ENCODE peak calls at places on chromosomes 11 and 22, in seven cellular contexts. One of them, this sample, is unnamed.

GRCh38 chr22:48135641-48136040 is 1373.2 kb downstream of the TBC1D22A start:
- DNase-seq in cardiac muscle cell: no peak
- DNase-seq in stimulated activated CD4-positive, alpha-beta T cell treated with anti-CD3 and anti-CD28 coated beads, Interleukin-1b, Interleukin-23, amount 100 ng/mL, for 24 hours: no peak
- DNase-seq in non-pigmented ciliary epithelial cell: no peak
- DNase-seq in nephron progenitor cell: no peak
- DNase-seq in iPS DF 6.9: no peak
- DNase-seq in HT-29: no peak
- DNase-seq in this sample: no peak

GRCh38 chr11:89508544-89508943 is 17.4 kb upstream of the NOX4 start:
- DNase-seq in cardiac muscle cell: no peak
- DNase-seq in stimulated activated CD4-positive, alpha-beta T cell treated with anti-CD3 and anti-CD28 coated beads, Interleukin-1b, Interleukin-23, amount 100 ng/mL, for 24 hours: no peak
- DNase-seq in non-pigmented ciliary epithelial cell: no peak
- DNase-seq in nephron progenitor cell: no peak
- DNase-seq in iPS DF 6.9: no peak
- DNase-seq in HT-29: no peak
- DNase-seq in this sample: no peak

GRCh38 chr11:72817966-72818365 is 3.8 kb downstream of the ATG16L2 start:
- DNase-seq in cardiac muscle cell: no peak
- DNase-seq in stimulated activated CD4-positive, alpha-beta T cell treated with anti-CD3 and anti-CD28 coated beads, Interleukin-1b, Interleukin-23, amount 100 ng/mL, for 24 hours: no peak
- DNase-seq in non-pigmented ciliary epithelial cell: no peak
- DNase-seq in nephron progenitor cell: no peak
- DNase-seq in iPS DF 6.9: no peak
- DNase-seq in HT-29: no peak
- DNase-seq in this sample: no peak

GRCh38 chr11:39374963-39375698 is 2084.3 kb downstream of the LRRC4C start:
- DNase-seq in cardiac muscle cell: peak; percentile 51
- DNase-seq in stimulated activated CD4-positive, alpha-beta T cell treated with anti-CD3 and anti-CD28 coated beads, Interleukin-1b, Interleukin-23, amount 100 ng/mL, for 24 hours: no peak
- DNase-seq in non-pigmented ciliary epithelial cell: no peak
- DNase-seq in nephron progenitor cell: peak; percentile 9
- DNase-seq in iPS DF 6.9: no peak
- DNase-seq in HT-29: peak; percentile 66
- DNase-seq in this sample: peak; percentile 1

GRCh38 chr11:8757047-8757446 is 74.5 kb downstream of the RPL27A start:
- DNase-seq in cardiac muscle cell: no peak
- DNase-seq in stimulated activated CD4-positive, alpha-beta T cell treated with anti-CD3 and anti-CD28 coated beads, Interleukin-1b, Interleukin-23, amount 100 ng/mL, for 24 hours: no peak
- DNase-seq in non-pigmented ciliary epithelial cell: no peak
- DNase-seq in nephron progenitor cell: no peak
- DNase-seq in iPS DF 6.9: no peak
- DNase-seq in HT-29: no peak
- DNase-seq in this sample: peak; percentile 65

GRCh38 chr11:70155386-70155785 is 47.7 kb upstream of the FADD start:
- DNase-seq in cardiac muscle cell: no peak
- DNase-seq in stimulated activated CD4-positive, alpha-beta T cell treated with anti-CD3 and anti-CD28 coated beads, Interleukin-1b, Interleukin-23, amount 100 ng/mL, for 24 hours: no peak
- DNase-seq in non-pigmented ciliary epithelial cell: no peak
- DNase-seq in nephron progenitor cell: no peak
- DNase-seq in iPS DF 6.9: no peak
- DNase-seq in HT-29: no peak
- DNase-seq in this sample: no peak

GRCh38 chr22:43186272-43187170 is at the start of gene TTLL12:
- DNase-seq in cardiac muscle cell: peak; percentile 83
- DNase-seq in stimulated activated CD4-positive, alpha-beta T cell treated with anti-CD3 and anti-CD28 coated beads, Interleukin-1b, Interleukin-23, amount 100 ng/mL, for 24 hours: peak; percentile 16
- DNase-seq in non-pigmented ciliary epithelial cell: no peak
- DNase-seq in nephron progenitor cell: peak; percentile 81
- DNase-seq in iPS DF 6.9: no peak
- DNase-seq in HT-29: peak; percentile 29
- DNase-seq in this sample: no peak

GRCh38 chr22:43231724-43232034 is 44.7 kb upstream of the TTLL12 start:
- DNase-seq in cardiac muscle cell: no peak
- DNase-seq in stimulated activated CD4-positive, alpha-beta T cell treated with anti-CD3 and anti-CD28 coated beads, Interleukin-1b, Interleukin-23, amount 100 ng/mL, for 24 hours: no peak
- DNase-seq in non-pigmented ciliary epithelial cell: no peak
- DNase-seq in nephron progenitor cell: no peak
- DNase-seq in iPS DF 6.9: no peak
- DNase-seq in HT-29: no peak
- DNase-seq in this sample: no peak

GRCh38 chr22:22955276-22955798 is 67.7 kb downstream of the IGLL5 start:
- DNase-seq in cardiac muscle cell: no peak
- DNase-seq in stimulated activated CD4-positive, alpha-beta T cell treated with anti-CD3 and anti-CD28 coated beads, Interleukin-1b, Interleukin-23, amount 100 ng/mL, for 24 hours: no peak
- DNase-seq in non-pigmented ciliary epithelial cell: no peak
- DNase-seq in nephron progenitor cell: no peak
- DNase-seq in iPS DF 6.9: no peak
- DNase-seq in HT-29: no peak
- DNase-seq in this sample: no peak

GRCh38 chr11:10984250-10984649 is 126.4 kb upstream of the ZBED5 start:
- DNase-seq in cardiac muscle cell: no peak
- DNase-seq in stimulated activated CD4-positive, alpha-beta T cell treated with anti-CD3 and anti-CD28 coated beads, Interleukin-1b, Interleukin-23, amount 100 ng/mL, for 24 hours: no peak
- DNase-seq in non-pigmented ciliary epithelial cell: no peak
- DNase-seq in nephron progenitor cell: no peak
- DNase-seq in iPS DF 6.9: no peak
- DNase-seq in HT-29: peak; percentile 3
- DNase-seq in this sample: no peak

GRCh38 chr22:39204216-39204615 is 40.6 kb downstream of the PDGFB start:
- DNase-seq in cardiac muscle cell: no peak
- DNase-seq in stimulated activated CD4-positive, alpha-beta T cell treated with anti-CD3 and anti-CD28 coated beads, Interleukin-1b, Interleukin-23, amount 100 ng/mL, for 24 hours: no peak
- DNase-seq in non-pigmented ciliary epithelial cell: no peak
- DNase-seq in nephron progenitor cell: no peak
- DNase-seq in iPS DF 6.9: no peak
- DNase-seq in HT-29: no peak
- DNase-seq in this sample: no peak

GRCh38 chr22:48906177-48906835 is 921.4 kb downstream of the BRD1 start:
- DNase-seq in cardiac muscle cell: no peak
- DNase-seq in stimulated activated CD4-positive, alpha-beta T cell treated with anti-CD3 and anti-CD28 coated beads, Interleukin-1b, Interleukin-23, amount 100 ng/mL, for 24 hours: no peak
- DNase-seq in non-pigmented ciliary epithelial cell: no peak
- DNase-seq in nephron progenitor cell: no peak
- DNase-seq in iPS DF 6.9: no peak
- DNase-seq in HT-29: no peak
- DNase-seq in this sample: no peak

GRCh38 chr11:102760355-102761035 is 19.9 kb downstream of the MMP10 start:
- DNase-seq in cardiac muscle cell: no peak
- DNase-seq in stimulated activated CD4-positive, alpha-beta T cell treated with anti-CD3 and anti-CD28 coated beads, Interleukin-1b, Interleukin-23, amount 100 ng/mL, for 24 hours: no peak
- DNase-seq in non-pigmented ciliary epithelial cell: peak; percentile 93
- DNase-seq in nephron progenitor cell: no peak
- DNase-seq in iPS DF 6.9: no peak
- DNase-seq in HT-29: no peak
- DNase-seq in this sample: no peak

GRCh38 chr11:72814831-72815618 is 814 bp downstream of the ATG16L2 start:
- DNase-seq in cardiac muscle cell: peak; percentile 75
- DNase-seq in stimulated activated CD4-positive, alpha-beta T cell treated with anti-CD3 and anti-CD28 coated beads, Interleukin-1b, Interleukin-23, amount 100 ng/mL, for 24 hours: no peak
- DNase-seq in non-pigmented ciliary epithelial cell: no peak
- DNase-seq in nephron progenitor cell: no peak
- DNase-seq in iPS DF 6.9: no peak
- DNase-seq in HT-29: peak; percentile 69
- DNase-seq in this sample: peak; percentile 54